ENCODE peak calls at places on chromosomes 7 and 10, in four cellular contexts. F, H, G and S are unnamed samples.
A peak's percentile ranks its signal among the peaks of the same experiment; 100 is the strongest.

GRCh38 chr7:70098133-70098561 is 499.9 kb downstream of the AUTS2 start:
- DNase-seq in G (no peak), F (no peak), H (no peak), S (no peak)

GRCh38 chr10:110500515-110500905 is 2.8 kb downstream of the DUSP5 start:
- DNase-seq in H (no peak), F (no peak), G (peak; percentile 15), S (no peak)

GRCh38 chr7:4607321-4607729 is 74.8 kb upstream of the FOXK1 start:
- DNase-seq in H (no peak), F (no peak), G (no peak), S (no peak)

GRCh38 chr7:90407484-90407821 is 4.2 kb downstream of the CLDN12 start:
- DNase-seq in F (no peak), G (no peak), H (no peak), S (no peak)

GRCh38 chr10:130409931-130410330 is 273.7 kb downstream of the GLRX3 start:
- DNase-seq in H (no peak), F (no peak), G (no peak), S (no peak)

GRCh38 chr7:79093421-79093820 is 360.0 kb downstream of the MAGI2 start:
- DNase-seq in F (no peak), H (no peak), G (no peak), S (no peak)

GRCh38 chr7:2603388-2603965 is 28.3 kb upstream of the TTYH3 start:
- DNase-seq in F (no peak), G (no peak), H (no peak), S (no peak)

GRCh38 chr7:2860627-2861133 is 16.6 kb upstream of the GNA12 start:
- DNase-seq in G (no peak), F (no peak), H (no peak), S (no peak)

GRCh38 chr7:139692723-139693122 is 85.1 kb downstream of the HIPK2 start:
- DNase-seq in F (no peak), H (no peak), G (no peak), S (no peak)

GRCh38 chr10:126013489-126014281 is 117.3 kb downstream of the FANK1 start:
- DNase-seq in H (no peak), G (peak; percentile 18), F (no peak), S (peak; percentile 42)

GRCh38 chr7:21883069-21883468 is 62.6 kb downstream of the CDCA7L start:
- DNase-seq in G (no peak), H (no peak), F (no peak), S (no peak)

GRCh38 chr7:46545790-46546189 is 624.7 kb upstream of the IGFBP3 start:
- DNase-seq in F (no peak), G (no peak), H (no peak), S (no peak)

GRCh38 chr7:134866581-134866980 is 87.1 kb downstream of the CALD1 start:
- DNase-seq in F (no peak), G (no peak), H (no peak), S (no peak)

GRCh38 chr10:29806350-29806788 is 171.6 kb upstream of the SVIL start:
- DNase-seq in H (no peak), F (no peak), G (no peak), S (no peak)

GRCh38 chr10:119673271-119673670 is 22.1 kb downstream of the BAG3 start:
- DNase-seq in H (no peak), F (no peak), G (no peak), S (no peak)

GRCh38 chr10:119669975-119670640 is 18.9 kb downstream of the BAG3 start:
- DNase-seq in G (no peak), H (no peak), F (no peak), S (no peak)

GRCh38 chr10:119670717-119671116 is 19.5 kb downstream of the BAG3 start:
- DNase-seq in F (no peak), G (no peak), H (no peak), S (no peak)

GRCh38 chr10:119671381-119671780 is 20.2 kb downstream of the BAG3 start:
- DNase-seq in F (no peak), G (no peak), H (no peak), S (no peak)

DNA sequence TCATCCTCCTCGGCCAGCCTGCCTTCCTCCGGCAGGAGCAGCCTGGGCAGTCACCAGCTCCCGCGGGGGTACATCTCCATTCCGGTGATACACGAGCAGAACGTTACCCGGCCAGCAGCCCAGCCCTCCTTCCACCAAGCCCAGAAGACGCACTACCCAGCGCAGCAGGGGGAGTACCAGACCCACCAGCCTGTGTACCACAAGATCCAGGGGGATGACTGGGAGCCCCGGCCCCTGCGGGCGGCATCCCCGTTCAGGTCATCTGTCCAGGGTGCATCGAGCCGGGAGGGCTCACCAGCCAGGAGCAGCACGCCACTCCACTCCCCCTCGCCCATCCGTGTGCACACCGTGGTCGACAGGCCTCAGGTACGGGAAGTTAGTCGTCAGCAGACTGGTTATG is 21.1 kb downstream of the BAG3 start:
- DNase-seq in G (no peak), H (no peak), F (no peak), S (no peak)
- H3K27ac ChIP-seq in G (no peak overlapping the region), H (no peak overlapping the region), F (no peak overlapping the region), S (no peak overlapping the region)

DNA sequence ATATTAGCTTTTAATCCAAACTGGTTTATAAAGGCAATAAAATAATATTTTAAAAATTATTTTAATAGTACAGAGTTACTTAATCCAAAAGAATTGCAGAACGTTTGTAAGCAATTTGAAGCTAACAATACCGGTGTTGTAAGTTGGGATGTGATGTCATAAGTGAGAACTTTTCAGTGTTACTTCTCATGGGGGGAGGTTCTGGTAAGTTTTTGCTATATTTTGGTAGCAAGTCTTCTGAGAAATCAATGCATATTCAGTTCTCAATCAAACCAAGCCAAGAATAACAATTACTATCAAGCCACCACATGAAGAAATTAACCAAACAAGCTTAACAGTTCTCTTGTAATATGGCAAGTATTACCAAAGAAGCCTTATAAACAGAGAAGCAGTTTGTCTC is 147.1 kb upstream of the ASAH2 start:
- DNase-seq in H (no peak), G (no peak), F (no peak), S (no peak)
- H3K4me1 ChIP-seq in H (peaks cover 21% of the 10 kb centered on the region), G (peaks cover 68% of the 10 kb centered on the region), F (no peaks in the 10 kb centered on the region), S (no peaks in the 10 kb centered on the region)

GRCh38 chr10:102963237-102963886 is 45.3 kb downstream of the CNNM2 start:
- DNase-seq in H (no peak), F (no peak), G (no peak), S (no peak)
- H3K27ac ChIP-seq in H (no peak overlapping the region), F (no peak overlapping the region), G (no peak overlapping the region), S (no peak overlapping the region)

DNA sequence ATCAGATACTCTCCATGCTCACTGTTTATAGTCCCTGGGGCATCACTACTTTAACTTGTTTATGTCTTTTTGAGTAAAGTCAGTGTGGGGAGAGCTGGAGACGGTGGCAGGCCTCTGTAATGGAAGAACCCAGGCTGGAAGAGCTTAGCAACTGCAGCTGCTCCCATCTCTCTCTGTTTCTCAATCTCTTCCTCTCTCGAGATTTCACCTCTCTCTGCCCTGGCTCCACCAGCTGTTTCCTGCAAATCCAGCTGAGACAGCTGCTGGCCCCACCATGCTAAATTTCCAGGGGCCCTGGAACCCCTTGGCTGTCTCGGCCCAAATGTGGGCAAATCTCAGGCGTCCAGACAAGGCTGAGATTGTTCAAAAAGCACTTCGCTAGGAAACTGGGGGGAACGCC is 25.8 kb upstream of the SLF2 start:
- DNase-seq in F (no peak), G (no peak), H (no peak), S (no peak)
- H3K4me1 ChIP-seq in F (no peaks in the 10 kb centered on the region), G (peaks cover 16% of the 10 kb centered on the region), H (no peaks in the 10 kb centered on the region), S (no peaks in the 10 kb centered on the region)

GRCh38 chr7:106219170-106219569 is 65.6 kb downstream of the NAMPT start:
- DNase-seq in G (no peak), F (no peak), H (no peak), S (no peak)

GRCh38 chr7:106220307-106220706 is 64.5 kb downstream of the NAMPT start:
- DNase-seq in G (no peak), F (no peak), H (no peak), S (no peak)

GRCh38 chr7:106217089-106217542 is 67.7 kb downstream of the NAMPT start:
- DNase-seq in F (peak; percentile 87), H (no peak), G (peak; percentile 43), S (no peak)

GRCh38 chr7:106216517-106217088 is 68.2 kb downstream of the NAMPT start:
- DNase-seq in G (peak; percentile 64), F (peak; percentile 31), H (no peak), S (no peak)

GRCh38 chr7:106218546-106218945 is 66.2 kb downstream of the NAMPT start:
- DNase-seq in G (no peak), F (no peak), H (no peak), S (no peak)
- H3K27ac ChIP-seq in G (no peak overlapping the region), F (no peak overlapping the region), H (no peak overlapping the region), S (no peak overlapping the region)

GRCh38 chr7:30285531-30286284 is 1.3 kb downstream of the ZNRF2 start:
- DNase-seq in F (peak; percentile 53), H (peak; percentile 68), G (peak; percentile 36), S (peak; percentile 85)

GRCh38 chr7:30285067-30285530 is 702 bp downstream of the ZNRF2 start:
- DNase-seq in G (no peak), F (no peak), H (no peak), S (peak; percentile 78)

GRCh38 chr7:30284298-30285066 is at the start of gene ZNRF2:
- DNase-seq in G (peak; percentile 100), F (peak; percentile 98), H (peak; percentile 99), S (peak; percentile 100)

GRCh38 chr7:30282735-30283134 is 1.7 kb upstream of the ZNRF2 start:
- DNase-seq in F (no peak), G (no peak), H (no peak), S (no peak)

DNA sequence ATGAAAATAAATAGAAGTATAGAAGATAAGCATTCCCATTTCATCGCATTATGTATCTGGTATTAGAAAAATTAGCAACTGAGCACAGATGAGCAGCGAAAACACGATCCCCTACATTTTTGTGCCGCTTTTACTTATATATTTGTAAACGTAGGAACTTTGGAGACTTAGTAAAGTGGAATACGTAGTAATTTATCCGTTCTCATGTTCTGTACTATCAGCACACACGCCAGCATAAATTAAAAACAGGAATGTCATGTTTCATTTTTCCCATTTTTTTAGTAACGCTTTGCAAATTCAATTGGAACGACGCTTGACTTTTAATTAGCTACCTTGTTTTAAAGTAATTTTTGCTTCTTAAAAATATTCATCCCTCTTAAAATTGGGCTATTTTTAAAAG is 2.4 kb downstream of the ZNRF2 start:
- DNase-seq in H (no peak), G (no peak), F (no peak), S (no peak)
- H3K4me1 ChIP-seq in H (peaks cover 41% of the 10 kb centered on the region), G (peaks cover 54% of the 10 kb centered on the region), F (peaks cover 18% of the 10 kb centered on the region), S (peaks cover 58% of the 10 kb centered on the region)

DNA sequence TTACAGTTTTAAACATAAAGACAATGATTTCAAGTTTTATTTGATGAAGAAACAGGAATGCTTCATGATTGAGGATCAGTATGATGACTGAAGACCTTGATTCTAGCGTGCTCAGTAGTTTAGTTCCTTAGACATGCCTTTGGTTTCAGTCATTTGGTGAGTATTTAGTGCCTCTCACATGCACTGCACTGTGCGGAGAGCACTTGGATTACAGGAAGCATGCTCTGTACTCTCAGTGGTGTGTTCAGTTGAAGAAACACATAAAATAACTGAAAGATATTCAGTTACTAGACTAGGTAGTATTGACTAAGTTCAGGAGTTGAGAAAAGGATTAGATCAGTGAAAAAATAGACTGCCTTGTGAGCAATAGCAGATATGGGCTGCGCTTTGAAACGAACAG is 25.5 kb downstream of the RBM17 start:
- DNase-seq in G (no peak), F (no peak), H (no peak), S (no peak)
- H3K27ac ChIP-seq in G (no peak overlapping the region), F (no peak overlapping the region), H (no peak overlapping the region), S (no peak overlapping the region)

GRCh38 chr7:20784311-20785210 is 2.1 kb downstream of the SP8 start:
- DNase-seq in F (no peak), G (no peak), H (no peak), S (no peak)
- H3K4me1 ChIP-seq in F (peaks cover 13% of the 10 kb centered on the region), G (no peaks in the 10 kb centered on the region), H (peaks cover 13% of the 10 kb centered on the region), S (no peaks in the 10 kb centered on the region)